ENCODE peak calls at places on chromosomes 1 and 21, in four cellular contexts. One of them, this sample, is unnamed.

GRCh38 chr1:61782771-61783170 is 40.5 kb downstream of the PATJ start:
- DNase-seq in brain pericyte: no peak
- DNase-seq in keratinocyte: no peak
- DNase-seq in mesendoderm: no peak
- DNase-seq in this sample: no peak

GRCh38 chr1:147618077-147618569 is 52.2 kb downstream of the ACP6 start:
- DNase-seq in brain pericyte: no peak
- DNase-seq in keratinocyte: no peak
- DNase-seq in mesendoderm: no peak
- DNase-seq in this sample: no peak

GRCh38 chr1:113519561-113519960 is 129.2 kb downstream of the MAGI3 start:
- DNase-seq in brain pericyte: no peak
- DNase-seq in keratinocyte: no peak
- DNase-seq in mesendoderm: peak; percentile 24
- DNase-seq in this sample: no peak

GRCh38 chr1:191888996-191889622 is 269.2 kb upstream of the RGS18 start:
- DNase-seq in mesendoderm: no peak
- DNase-seq in keratinocyte: no peak
- DNase-seq in brain pericyte: no peak
- DNase-seq in this sample: peak; percentile 31

GRCh38 chr1:230977781-230978490 is 725 bp downstream of the TTC13 start:
- DNase-seq in brain pericyte: no peak
- DNase-seq in keratinocyte: no peak
- DNase-seq in mesendoderm: peak; percentile 38
- DNase-seq in this sample: peak; percentile 47

GRCh38 chr1:40049745-40050144 is 9.2 kb downstream of the CAP1 start:
- DNase-seq in mesendoderm: no peak
- DNase-seq in brain pericyte: no peak
- DNase-seq in keratinocyte: no peak
- DNase-seq in this sample: no peak

GRCh38 chr1:234498448-234499118 is 19.6 kb upstream of the TARBP1 start:
- DNase-seq in keratinocyte: no peak
- DNase-seq in mesendoderm: no peak
- DNase-seq in brain pericyte: no peak
- DNase-seq in this sample: no peak

GRCh38 chr1:19079541-19079940 is 123.1 kb upstream of the IFFO2 start:
- DNase-seq in keratinocyte: no peak
- DNase-seq in mesendoderm: no peak
- DNase-seq in brain pericyte: no peak
- DNase-seq in this sample: no peak

GRCh38 chr1:97567000-97567749 is 353.7 kb downstream of the DPYD start:
- DNase-seq in keratinocyte: no peak
- DNase-seq in brain pericyte: no peak
- DNase-seq in mesendoderm: peak; percentile 72
- DNase-seq in this sample: peak; percentile 48

GRCh38 chr1:164611754-164612642 is 53.0 kb downstream of the PBX1 start:
- DNase-seq in keratinocyte: no peak
- DNase-seq in mesendoderm: peak; percentile 76
- DNase-seq in brain pericyte: peak; percentile 67
- DNase-seq in this sample: peak; percentile 71

GRCh38 chr1:32151319-32151787 is 28.1 kb upstream of the TXLNA start:
- DNase-seq in brain pericyte: peak; percentile 38
- DNase-seq in mesendoderm: no peak
- DNase-seq in keratinocyte: no peak
- DNase-seq in this sample: no peak

GRCh38 chr21:42319851-42320602 is 4.8 kb upstream of the TFF3 start:
- DNase-seq in mesendoderm: no peak
- DNase-seq in keratinocyte: no peak
- DNase-seq in brain pericyte: no peak
- DNase-seq in this sample: no peak

GRCh38 chr1:54260810-54261209 is 60.8 kb downstream of the MRPL37 start:
- DNase-seq in brain pericyte: no peak
- DNase-seq in keratinocyte: no peak
- DNase-seq in mesendoderm: no peak
- DNase-seq in this sample: no peak

GRCh38 chr1:43858324-43858723 is 75.3 kb upstream of the ARTN start:
- DNase-seq in brain pericyte: peak; percentile 97
- DNase-seq in mesendoderm: peak; percentile 99
- DNase-seq in keratinocyte: peak; percentile 88
- DNase-seq in this sample: peak; percentile 55

GRCh38 chr1:244341455-244342450 is 110.0 kb downstream of the ADSS2 start:
- DNase-seq in brain pericyte: no peak
- DNase-seq in keratinocyte: peak; percentile 78
- DNase-seq in mesendoderm: peak; percentile 95
- DNase-seq in this sample: peak; percentile 79

GRCh38 chr1:150841626-150842025 is 33.6 kb upstream of the CTSK start:
- DNase-seq in brain pericyte: no peak
- DNase-seq in mesendoderm: no peak
- DNase-seq in keratinocyte: no peak
- DNase-seq in this sample: no peak

GRCh38 chr1:114597949-114598348 is 16.5 kb upstream of the BCAS2 start:
- DNase-seq in keratinocyte: no peak
- DNase-seq in mesendoderm: no peak
- DNase-seq in brain pericyte: no peak
- DNase-seq in this sample: no peak

GRCh38 chr1:155504207-155504606 is 58.4 kb downstream of the ASH1L start:
- DNase-seq in mesendoderm: peak; percentile 21
- DNase-seq in brain pericyte: no peak
- DNase-seq in keratinocyte: no peak
- DNase-seq in this sample: peak; percentile 60

GRCh38 chr1:37599940-37600339 is 4.2 kb upstream of the GNL2 start:
- DNase-seq in keratinocyte: no peak
- DNase-seq in mesendoderm: no peak
- DNase-seq in brain pericyte: no peak
- DNase-seq in this sample: no peak

GRCh38 chr1:235207202-235207565 is 46.1 kb upstream of the RBM34 start:
- DNase-seq in mesendoderm: no peak
- DNase-seq in keratinocyte: no peak
- DNase-seq in brain pericyte: no peak
- DNase-seq in this sample: no peak

GRCh38 chr1:222801067-222801466 is 13.8 kb upstream of the DISP1 start:
- DNase-seq in mesendoderm: no peak
- DNase-seq in brain pericyte: no peak
- DNase-seq in keratinocyte: no peak
- DNase-seq in this sample: no peak

GRCh38 chr1:66712819-66713218 is 39.4 kb upstream of the DYNLT5 start:
- DNase-seq in mesendoderm: no peak
- DNase-seq in keratinocyte: no peak
- DNase-seq in brain pericyte: no peak
- DNase-seq in this sample: peak; percentile 34

GRCh38 chr1:240987928-240988327 is 369.1 kb downstream of the RGS7 start:
- DNase-seq in keratinocyte: no peak
- DNase-seq in mesendoderm: no peak
- DNase-seq in brain pericyte: peak; percentile 18
- DNase-seq in this sample: no peak

GRCh38 chr1:30952098-30952497 is 43.5 kb upstream of the SDC3 start:
- DNase-seq in brain pericyte: no peak
- DNase-seq in keratinocyte: no peak
- DNase-seq in mesendoderm: no peak
- DNase-seq in this sample: no peak

GRCh38 chr1:212415107-212415841 is 588 bp upstream of the PACC1 start:
- DNase-seq in keratinocyte: no peak
- DNase-seq in brain pericyte: no peak
- DNase-seq in mesendoderm: peak; percentile 46
- DNase-seq in this sample: peak; percentile 25

GRCh38 chr1:15849775-15850449 is 2.4 kb downstream of the SPEN start:
- DNase-seq in keratinocyte: no peak
- DNase-seq in mesendoderm: peak; percentile 91
- DNase-seq in brain pericyte: peak; percentile 17
- DNase-seq in this sample: peak; percentile 89

GRCh38 chr1:222989443-222989842 is 153.6 kb downstream of the TLR5 start:
- DNase-seq in keratinocyte: no peak
- DNase-seq in brain pericyte: no peak
- DNase-seq in mesendoderm: no peak
- DNase-seq in this sample: no peak

GRCh38 chr1:15246960-15247614 is at the start of gene FHAD1:
- DNase-seq in brain pericyte: no peak
- DNase-seq in mesendoderm: peak; percentile 89
- DNase-seq in keratinocyte: no peak
- DNase-seq in this sample: peak; percentile 84

GRCh38 chr1:39901486-39902120 is at the start of gene MYCL:
- DNase-seq in keratinocyte: peak; percentile 41
- DNase-seq in mesendoderm: peak; percentile 96
- DNase-seq in brain pericyte: no peak
- DNase-seq in this sample: peak; percentile 98

GRCh38 chr1:245322673-245323072 is 167.9 kb downstream of the KIF26B start:
- DNase-seq in keratinocyte: no peak
- DNase-seq in mesendoderm: no peak
- DNase-seq in brain pericyte: no peak
- DNase-seq in this sample: no peak

This sample was measured in GM23338.